ENCODE peak calls at places on chromosomes 4 and X, in five cellular contexts. I, N, L, F and B are unnamed samples. For H3K4me1 and H3K9me3, the result is how much of the 10 kb centered on the place peaks cover.

GRCh38 chrX:24838624-24839023 is 144.9 kb downstream of the POLA1 start:
- DNase-seq in I (peak), F (no peak), N (no peak), L (no peak), B (peak)

GRCh38 chrX:15334561-15334960 is 762 bp downstream of the PIGA start:
- DNase-seq in N (no peak), I (no peak), F (no peak), L (no peak), B (peak)

GRCh38 chr4:123125477-123125876 is 203.1 kb upstream of the NUDT6 start:
- DNase-seq in N (no peak), I (no peak), F (no peak), L (no peak), B (no peak)

GRCh38 chrX:31436424-31436823 is 364.6 kb upstream of the FTHL17 start:
- DNase-seq in L (no peak), N (no peak), I (no peak), F (no peak), B (no peak)

GRCh38 chrX:15269618-15270521 is at the start of gene ASB9:
- DNase-seq in N (no peak), L (peak), F (no peak), I (no peak), B (peak)

GRCh38 chrX:44954562-44954961 is 81.6 kb downstream of the KDM6A start:
- DNase-seq in F (no peak), L (no peak), N (no peak), I (no peak), B (no peak)

GRCh38 chr4:155667538-155668511 is 1.2 kb downstream of the GUCY1A1 start:
- DNase-seq in F (peak), I (no peak), L (no peak), N (peak), B (peak)

GRCh38 chr4:176781739-176782100 is 11.0 kb downstream of the VEGFC start:
- DNase-seq in L (no peak), F (no peak), N (no peak), I (no peak), B (no peak)

GRCh38 chr4:86356831-86357230 is 3.0 kb downstream of the MAPK10 start:
- DNase-seq in I (no peak), N (no peak), F (no peak), L (no peak), B (no peak)

GRCh38 chr4:134740290-134740689 is 538.7 kb upstream of the PABPC4L start:
- DNase-seq in F (no peak), L (no peak), I (no peak), N (no peak), B (no peak)

GRCh38 chrX:27619975-27620374 is 29.8 kb downstream of the DCAF8L2 start:
- DNase-seq in N (no peak), F (no peak), I (no peak), L (no peak), B (peak)

GRCh38 chrX:150856101-150856500 is 42.4 kb downstream of the CD99L2 start:
- DNase-seq in L (no peak), N (no peak), I (no peak), F (no peak), B (no peak)

GRCh38 chrX:137052641-137053235 is 18.9 kb upstream of the GPR101 start:
- DNase-seq in I (no peak), F (no peak), L (no peak), N (no peak), B (no peak)

GRCh38 chr4:126405369-126405982 is 1090.7 kb downstream of the FAT4 start:
- DNase-seq in I (no peak), L (no peak), N (no peak), F (no peak), B (peak)

GRCh38 chr4:186144180-186144579 is 39.7 kb downstream of the FAM149A start:
- DNase-seq in N (no peak), L (no peak), F (no peak), I (no peak), B (peak)

DNA sequence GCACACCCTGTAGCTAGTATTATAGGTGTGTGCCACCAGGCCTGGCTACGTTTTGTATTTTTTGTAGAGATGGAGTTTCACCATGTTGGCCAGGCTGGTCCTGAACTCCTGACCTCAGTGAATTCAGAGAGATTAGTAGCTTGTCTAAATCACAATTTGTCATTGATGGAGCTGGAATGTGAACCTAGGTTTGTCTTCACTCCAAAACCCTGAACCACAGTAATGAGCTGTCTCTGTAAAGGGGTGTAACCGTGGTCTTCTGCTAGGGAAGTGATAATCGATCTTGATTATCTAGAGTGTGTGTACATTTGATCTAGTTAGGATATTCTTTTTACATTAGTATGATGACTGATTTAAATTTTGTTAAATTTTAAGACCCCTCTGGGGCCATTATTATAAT is 8.3 kb downstream of the ARHGAP10 start:
- DNase-seq in F (no peak), L (no peak), N (no peak), I (no peak), B (no peak)
- H3K4me1 ChIP-seq in F (under half), L (half or more), N (half or more), I (under half), B (under half)

DNA sequence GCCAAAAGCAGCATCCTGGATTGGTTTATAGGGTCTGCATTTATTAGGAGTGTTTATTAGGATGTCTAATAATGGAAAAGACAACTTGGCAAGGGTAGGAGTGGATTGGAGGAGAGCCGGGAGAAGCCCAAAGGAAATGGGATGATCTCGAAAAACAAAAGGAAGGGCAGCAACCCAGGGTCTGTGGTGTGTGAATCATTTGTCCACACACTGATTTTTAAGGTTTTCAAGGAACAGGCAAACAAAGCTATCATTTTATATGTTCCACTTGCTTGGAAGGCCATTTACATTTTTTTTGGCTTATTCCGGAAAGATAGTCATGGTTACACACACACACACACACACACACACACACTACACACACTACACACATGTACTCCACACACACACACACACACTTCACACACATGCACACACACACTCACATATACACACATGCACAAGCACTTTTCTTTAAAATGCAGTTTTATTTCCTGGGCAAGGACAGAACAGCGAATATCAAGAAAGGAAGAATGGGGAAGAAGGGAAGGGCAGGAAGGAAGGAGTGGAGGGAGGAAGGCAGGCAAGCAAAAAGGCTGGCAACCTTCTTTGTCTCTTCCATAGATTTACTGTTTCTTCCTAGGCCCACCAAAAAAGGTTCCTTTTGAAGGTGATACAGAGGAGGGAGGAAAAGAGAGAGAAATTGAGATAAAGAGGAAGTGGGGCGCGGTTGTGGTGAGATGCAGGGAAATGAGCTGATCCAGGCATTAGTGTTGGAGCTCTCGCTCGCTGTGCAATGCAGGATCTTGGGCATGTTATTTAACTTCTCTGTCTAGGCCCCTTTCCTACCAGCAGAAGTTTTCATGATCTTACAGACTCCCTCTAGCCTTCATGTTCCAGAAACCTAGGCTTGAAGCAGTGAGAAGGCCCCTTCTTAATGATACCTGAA is 88.6 kb upstream of the MAML3 start:
- DNase-seq in L (no peak), N (no peak), I (no peak), F (no peak), B (no peak)
- H3K9me3 ChIP-seq in L (under half), N (under half), I (under half), F (under half), B (under half)

DNA sequence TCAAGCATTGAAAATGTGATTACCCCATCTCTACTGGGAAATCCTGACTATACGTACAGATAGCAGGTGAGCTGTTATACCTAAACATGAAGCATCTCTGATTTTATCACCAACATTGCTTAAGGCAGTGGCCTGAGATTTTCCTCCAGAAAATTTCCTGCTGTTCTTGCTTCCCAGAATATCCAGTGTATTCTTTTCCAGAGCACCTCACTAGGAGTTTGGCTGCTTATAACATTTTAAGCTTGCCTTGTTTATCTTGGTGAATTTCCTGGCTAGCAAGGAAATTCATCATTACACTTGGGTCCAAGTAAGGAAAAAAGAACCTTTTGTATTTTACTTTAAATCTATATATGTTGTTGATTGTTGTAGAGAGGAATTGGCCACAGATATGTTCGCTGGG is 73.0 kb upstream of the CLCN4 start:
- DNase-seq in N (no peak), I (no peak), F (no peak), L (no peak), B (no peak)
- H3K4me1 ChIP-seq in N (under half), I (under half), F (under half), L (under half), B (under half)

DNA sequence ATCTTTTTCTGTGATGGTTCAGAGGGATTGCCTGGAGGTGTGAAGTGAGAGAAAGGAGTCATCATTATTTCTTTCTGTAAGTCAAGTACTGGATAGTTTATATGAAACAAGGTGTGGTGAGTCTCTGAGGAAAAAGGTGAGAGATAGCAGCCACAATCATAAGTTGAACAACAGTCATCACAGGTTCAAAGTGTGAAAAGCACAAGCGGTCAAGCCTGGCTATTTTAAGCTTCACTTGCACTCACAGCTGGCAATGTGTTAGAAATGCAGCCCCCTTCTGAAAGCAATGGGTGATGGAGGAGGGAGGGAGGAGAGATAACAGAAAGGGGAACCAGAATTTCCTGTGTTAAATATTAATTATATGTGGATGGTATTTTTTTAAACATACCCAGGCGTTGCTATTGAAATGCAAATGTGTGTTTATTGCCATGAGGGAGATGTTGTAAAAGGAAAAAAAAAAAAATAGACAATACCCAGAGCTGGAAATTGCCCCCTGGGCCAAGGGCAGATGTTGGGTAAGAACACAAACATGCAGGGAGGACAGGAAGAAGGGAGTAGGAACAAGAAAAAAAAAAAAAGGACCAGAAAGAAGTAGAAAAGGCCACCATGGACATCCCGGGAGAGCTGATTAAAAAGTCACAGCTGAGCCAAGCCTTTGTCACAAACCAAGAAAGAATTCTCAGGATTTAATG is 26.8 kb upstream of the BMP3 start:
- DNase-seq in F (no peak), I (peak), N (no peak), L (no peak), B (no peak)
- H3K9me3 ChIP-seq in F (under half), I (under half), N (under half), L (under half), B (under half)